ENCODE peak calls at places on chromosomes 5 and 9, in four cellular contexts. L is A673, O is fibroblast of lung, S is cardiac fibroblast. Q is an unnamed sample.

GRCh38 chr9:92097997-92098482 is 17.2 kb downstream of the SPTLC1 start:
- DNase-seq in O (peak), S (peak), L (peak), Q (no peak)

GRCh38 chr9:93081931-93082330 is 14.1 kb upstream of the CARD19 start:
- DNase-seq in S (peak), L (no peak), O (peak), Q (no peak)

GRCh38 chr5:57210633-57211032 is 36.8 kb downstream of the GPBP1 start:
- DNase-seq in O (no peak), S (no peak), L (no peak), Q (no peak)

GRCh38 chr5:32770444-32770843 is 59.3 kb downstream of the NPR3 start:
- DNase-seq in O (no peak), S (no peak), L (no peak), Q (no peak)

GRCh38 chr9:26947736-26948135 is 694 bp upstream of the PLAA start:
- DNase-seq in O (peak), S (no peak), L (no peak), Q (no peak)

GRCh38 chr9:91416086-91416712 is 7.4 kb downstream of the NFIL3 start:
- DNase-seq in O (peak), L (no peak), S (no peak), Q (no peak)

GRCh38 chr5:135131801-135132675 is 98.0 kb upstream of the PITX1 start:
- DNase-seq in S (no peak), O (no peak), L (no peak), Q (no peak)

GRCh38 chr9:116656977-116657376 is 30.1 kb upstream of the TRIM32 start:
- DNase-seq in L (no peak), S (peak), O (peak), Q (no peak)

GRCh38 chr9:109194157-109194556 is 27.1 kb upstream of the FRRS1L start:
- DNase-seq in L (no peak), O (peak), S (no peak), Q (no peak)

GRCh38 chr9:134315716-134316443 is 10.4 kb upstream of the RXRA start:
- DNase-seq in L (no peak), S (no peak), O (no peak), Q (no peak)

GRCh38 chr5:65128226-65128625 is 353.5 kb downstream of the ADAMTS6 start:
- DNase-seq in S (no peak), L (no peak), O (peak), Q (no peak)

GRCh38 chr5:103908327-103909099 is 345.9 kb upstream of the NUDT12 start:
- DNase-seq in S (no peak), L (no peak), O (no peak), Q (no peak)

GRCh38 chr9:104981543-104982129 is 53.7 kb upstream of the ABCA1 start:
- DNase-seq in L (no peak), S (no peak), O (no peak), Q (no peak)
- TF ChIP-seq CTCF in L (no peak), S (no peak), O (no peak), Q (no peak)

GRCh38 chr5:10624244-10624643 is 60.4 kb downstream of the ANKRD33B start:
- DNase-seq in L (no peak), O (no peak), S (no peak), Q (no peak)
- H3K4me3 ChIP-seq in L (no peak), O (no peak), S (no peak), Q (no peak)

GRCh38 chr5:149745-150450 is 41.4 kb upstream of the LRRC14B start:
- DNase-seq in O (peak), L (no peak), S (peak), Q (no peak)

GRCh38 chr5:154826-155225 is 36.5 kb upstream of the LRRC14B start:
- DNase-seq in S (no peak), O (no peak), L (no peak), Q (no peak)

GRCh38 chr5:154236-154635 is 37.1 kb upstream of the LRRC14B start:
- DNase-seq in O (peak), S (no peak), L (no peak), Q (no peak)

GRCh38 chr5:153256-153655 is 38.0 kb upstream of the LRRC14B start:
- DNase-seq in L (no peak), S (no peak), O (peak), Q (no peak)

GRCh38 chr5:152077-152476 is 39.2 kb upstream of the LRRC14B start:
- DNase-seq in S (no peak), L (no peak), O (no peak), Q (no peak)
- TF ChIP-seq CTCF in S (no peak), L (no peak), O (no peak), Q (no peak)

GRCh38 chr5:1272201-1272600 is 22.7 kb downstream of the TERT start:
- DNase-seq in O (no peak), L (no peak), S (no peak), Q (no peak)
- H3K4me3 ChIP-seq in O (no peak), L (no peak), S (no peak), Q (no peak)

DNA sequence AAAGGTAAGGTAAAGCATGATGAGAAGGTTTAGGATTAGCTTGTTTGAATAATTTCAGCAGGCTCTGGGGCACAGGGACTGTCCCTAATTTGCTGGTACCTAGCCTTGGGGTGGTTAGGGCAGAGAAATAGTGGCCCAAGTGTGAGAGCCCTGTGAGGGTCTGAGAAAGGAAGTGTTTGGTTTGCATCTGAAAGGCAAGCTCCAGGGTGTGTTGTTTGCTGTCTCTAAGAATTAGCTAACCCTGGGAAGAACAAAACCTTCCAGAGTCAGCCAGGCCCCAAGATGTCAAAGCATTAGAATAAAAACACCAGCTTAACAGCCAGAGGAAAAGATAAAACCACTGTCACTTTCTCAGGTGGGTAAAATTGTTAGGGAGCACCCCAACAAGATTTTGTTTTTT is 31.0 kb downstream of the TMEM252 start:
- DNase-seq in S (no peak), L (no peak), O (no peak), Q (no peak)
- TF ChIP-seq CTCF in S (no peak), L (no peak), O (no peak), Q (no peak)

DNA sequence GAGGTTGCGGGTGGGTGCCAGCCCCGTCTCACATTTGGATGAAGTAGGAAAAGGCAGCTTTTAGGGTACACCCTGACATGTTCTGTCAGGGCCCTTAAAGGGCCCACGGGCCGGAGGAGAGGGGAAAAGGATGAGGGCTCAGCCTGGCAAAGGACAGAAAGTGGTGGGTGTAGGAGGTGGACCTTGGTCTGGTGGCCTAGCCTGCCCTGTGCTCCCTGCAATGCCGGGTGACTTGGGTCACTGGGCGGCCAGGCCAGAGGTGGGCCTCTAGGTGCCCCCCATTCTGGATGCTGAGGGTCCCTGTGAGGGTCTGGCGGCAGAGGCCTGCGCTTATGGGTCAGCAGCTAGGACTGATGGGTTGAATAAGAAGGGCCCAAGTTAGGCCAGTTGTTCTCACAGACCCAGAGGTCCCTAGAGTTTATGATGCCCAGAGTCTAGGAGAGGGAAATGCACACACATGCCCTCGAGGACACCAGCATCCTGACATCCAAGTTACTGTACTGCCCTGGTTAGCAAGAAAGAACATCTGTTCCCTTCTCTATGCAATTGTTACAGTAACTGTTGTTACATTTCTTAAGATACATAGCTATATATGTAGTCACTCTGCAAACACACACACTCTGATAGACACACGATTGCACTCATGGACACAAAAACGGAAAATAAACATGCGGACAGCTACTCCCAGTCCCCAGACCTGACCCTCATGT is 12.5 kb downstream of the TRIM7 start:
- DNase-seq in O (no peak), L (no peak), S (no peak), Q (no peak)
- H3K4me3 ChIP-seq in O (peak), L (peak), S (peak), Q (peak)